ENCODE peak calls at places on chromosomes 11 and 22, in six cellular contexts. K is activated CD4-positive, CD25-positive, alpha-beta regulatory T cell treated with anti-CD3 and anti-CD28 coated beads, Interleukin-2, amount 50 U/mL, for 16 hours; J is osteoblast; L is activated CD4-positive, alpha-beta T cell treated with anti-CD3 and anti-CD28 coated beads for 24 hours; Y is ACHN; F is effector CD4-positive, alpha-beta T cell. N is an unnamed sample.

GRCh38 chr11:126343051-126343450 is 12.4 kb upstream of the ST3GAL4 start:
- DNase-seq in K (no peak), J (no peak), Y (no peak), F (no peak), L (no peak), N (no peak)

GRCh38 chr22:36027960-36028645 is 521 bp downstream of the RBFOX2 start:
- DNase-seq in K (no peak), F (peak; percentile 2), Y (no peak), L (no peak), J (no peak), N (peak; percentile 66)

GRCh38 chr11:77200869-77201268 is 72.8 kb downstream of the MYO7A start:
- DNase-seq in F (no peak), K (no peak), J (peak; percentile 62), Y (no peak), L (no peak), N (peak; percentile 4)

GRCh38 chr11:106608677-106609076 is 409.6 kb downstream of the GUCY1A2 start:
- DNase-seq in J (no peak), K (no peak), Y (no peak), F (no peak), L (no peak), N (no peak)

GRCh38 chr11:14336507-14337503 is 22.2 kb downstream of the RRAS2 start:
- DNase-seq in L (no peak), J (peak; percentile 92), F (no peak), K (no peak), Y (peak; percentile 77), N (no peak)

GRCh38 chr22:46770151-46770641 is 7.7 kb downstream of the TBC1D22A start:
- DNase-seq in J (no peak), F (no peak), L (no peak), K (no peak), Y (no peak), N (no peak)

GRCh38 chr11:62223095-62223494 is 14.6 kb downstream of the SCGB2A1 start:
- DNase-seq in L (no peak), J (no peak), F (no peak), K (no peak), Y (no peak), N (no peak)

GRCh38 chr22:42208362-42208761 is 62.1 kb downstream of the TCF20 start:
- DNase-seq in K (no peak), L (no peak), J (no peak), F (no peak), Y (no peak), N (no peak)

GRCh38 chr11:17489729-17490128 is 13.1 kb upstream of the ABCC8 start:
- DNase-seq in L (no peak), F (no peak), K (no peak), J (no peak), Y (no peak), N (no peak)

GRCh38 chr11:1387961-1388762 is 1.6 kb upstream of the BRSK2 start:
- DNase-seq in L (no peak), K (no peak), F (no peak), J (peak; percentile 82), Y (no peak), N (no peak)

GRCh38 chr11:107961480-107961879 is 33.2 kb downstream of the RAB39A start:
- DNase-seq in Y (no peak), K (no peak), L (no peak), J (no peak), F (no peak), N (no peak)

GRCh38 chr11:56380120-56380519 is 4.7 kb downstream of the OR8U1 start:
- DNase-seq in F (no peak), J (no peak), K (no peak), Y (no peak), L (no peak), N (no peak)

GRCh38 chr11:86577663-86578636 is 94.5 kb downstream of the ME3 start:
- DNase-seq in Y (peak; percentile 52), J (peak; percentile 73), F (no peak), L (no peak), K (no peak), N (peak; percentile 85)

GRCh38 chr11:19628018-19628417 is 84.6 kb upstream of the NAV2 start:
- DNase-seq in K (no peak), F (no peak), L (no peak), Y (no peak), J (peak; percentile 84), N (peak; percentile 58)

GRCh38 chr11:125170406-125171031 is 6.0 kb downstream of the PKNOX2 start:
- DNase-seq in Y (no peak), K (no peak), F (no peak), J (peak; percentile 95), L (no peak), N (no peak)

GRCh38 chr11:121757480-121758125 is 304.8 kb upstream of the SORL1-AS1 start:
- DNase-seq in F (no peak), Y (no peak), L (no peak), K (no peak), J (no peak), N (no peak)

GRCh38 chr11:119584193-119585037 is 144.6 kb downstream of the NECTIN1 start:
- DNase-seq in J (peak; percentile 94), Y (peak; percentile 72), L (peak; percentile 6), F (no peak), K (no peak), N (no peak)

GRCh38 chr22:43439368-43440102 is 27.7 kb downstream of the MPPED1 start:
- DNase-seq in F (no peak), L (no peak), J (peak; percentile 62), K (no peak), Y (no peak), N (no peak)

GRCh38 chr11:41414771-41415440 is 44.5 kb downstream of the LRRC4C start:
- DNase-seq in L (no peak), K (no peak), J (no peak), Y (no peak), F (no peak), N (no peak)

GRCh38 chr22:50530857-50531545 is 1.2 kb upstream of the TYMP start:
- DNase-seq in L (peak; percentile 75), F (peak; percentile 62), J (peak; percentile 99), Y (peak; percentile 84), K (peak; percentile 66), N (no peak)

GRCh38 chr11:30816959-30817880 is 231.1 kb upstream of the MPPED2 start:
- DNase-seq in K (no peak), Y (no peak), F (no peak), J (no peak), L (no peak), N (no peak)

GRCh38 chr11:91859666-91860065 is 365.0 kb upstream of the FAT3 start:
- DNase-seq in L (no peak), K (no peak), J (no peak), Y (no peak), F (no peak), N (no peak)

GRCh38 chr11:29343465-29344333 is 673.1 kb downstream of the KCNA4 start:
- DNase-seq in F (no peak), J (no peak), Y (peak; percentile 62), L (peak; percentile 6), K (no peak), N (peak; percentile 66)

GRCh38 chr22:20437253-20438065 is at the start of gene SCARF2:
- DNase-seq in L (no peak), K (no peak), F (no peak), J (peak; percentile 99), Y (peak; percentile 23), N (no peak)